ENCODE peak calls at places on chromosomes 12 and 14, in seven cellular contexts. L is fibroblast of the aortic adventitia, A is dorsolateral prefrontal cortex, U is AG04450, V is foreskin fibroblast, X is colonic mucosa, F is thoracic aorta. M is an unnamed sample.
A peak's percentile ranks its signal among the peaks of the same experiment; 100 is the strongest.

GRCh38 chr12:86496595-86496994 is 240.4 kb upstream of the MGAT4C start:
- DNase-seq in L (no peak), A (no peak), U (no peak), V (no peak), X (no peak), F (no peak), M (no peak)

GRCh38 chr12:117227000-117227653 is 36.9 kb upstream of the FBXO21 start:
- DNase-seq in L (no peak), A (no peak), U (no peak), V (no peak), X (no peak), F (no peak), M (no peak)

GRCh38 chr14:86505808-86506207 is 975.9 kb downstream of the FLRT2 start:
- DNase-seq in L (no peak), A (no peak), U (no peak), V (no peak), X (no peak), F (no peak), M (no peak)

GRCh38 chr12:19643635-19644034 is 204.3 kb downstream of the AEBP2 start:
- DNase-seq in L (peak; percentile 78), A (no peak), U (no peak), V (peak; percentile 26), X (no peak), F (no peak), M (peak; percentile 72)

GRCh38 chr12:124370851-124371250 is 76.0 kb downstream of the RFLNA start:
- DNase-seq in L (no peak), A (no peak), U (no peak), V (no peak), X (no peak), F (no peak), M (no peak)

GRCh38 chr12:54140958-54141388 is 47.8 kb downstream of the SMUG1 start:
- DNase-seq in L (peak; percentile 65), A (no peak), U (no peak), V (no peak), X (no peak), F (no peak), M (peak; percentile 24)

GRCh38 chr12:127785535-127785934 is 481.4 kb upstream of the TMEM132C start:
- DNase-seq in L (peak; percentile 89), A (peak; percentile 48), U (no peak), V (peak; percentile 2), X (no peak), F (no peak), M (peak; percentile 56)

GRCh38 chr12:82695531-82695930 is 8.8 kb downstream of the TMTC2 start:
- DNase-seq in L (no peak), A (no peak), U (no peak), V (no peak), X (no peak), F (no peak), M (peak; percentile 2)

GRCh38 chr12:68177562-68177961 is 18.0 kb upstream of the IFNG start:
- DNase-seq in L (no peak), A (no peak), U (no peak), V (no peak), X (no peak), F (no peak), M (no peak)

GRCh38 chr12:96500686-96501085 is 11.3 kb downstream of the CFAP54 start:
- DNase-seq in L (peak; percentile 68), A (no peak), U (no peak), V (no peak), X (no peak), F (no peak), M (peak; percentile 51)

GRCh38 chr12:1374296-1374695 is 220.1 kb downstream of the FBXL14 start:
- DNase-seq in L (peak; percentile 85), A (no peak), U (no peak), V (no peak), X (no peak), F (no peak), M (no peak)

GRCh38 chr14:95285566-95285965 is 34.1 kb downstream of the CLMN start:
- DNase-seq in L (no peak), A (no peak), U (no peak), V (no peak), X (no peak), F (no peak), M (no peak)

GRCh38 chr14:92651793-92652382 is 96.5 kb downstream of the LGMN start:
- DNase-seq in L (no peak), A (no peak), U (no peak), V (no peak), X (peak; percentile 48), F (no peak), M (no peak)

GRCh38 chr14:96479435-96480146 is 22.6 kb upstream of the PAPOLA start:
- DNase-seq in L (no peak), A (no peak), U (no peak), V (no peak), X (no peak), F (no peak), M (peak; percentile 50)

GRCh38 chr12:104856548-104856947 is 101.5 kb downstream of the SLC41A2 start:
- DNase-seq in L (no peak), A (no peak), U (no peak), V (no peak), X (no peak), F (no peak), M (no peak)

GRCh38 chr14:30569216-30569902 is 10.4 kb downstream of the G2E3 start:
- DNase-seq in L (peak; percentile 49), A (no peak), U (no peak), V (no peak), X (no peak), F (no peak), M (no peak)

GRCh38 chr14:66782853-66783252 is 274.9 kb downstream of the GPHN start:
- DNase-seq in L (no peak), A (no peak), U (no peak), V (no peak), X (no peak), F (no peak), M (no peak)
- TF ChIP-seq CTCF in L (no peak), A (no peak), U (no peak), V (no peak), X (no peak), F (no peak), M (no peak)

DNA sequence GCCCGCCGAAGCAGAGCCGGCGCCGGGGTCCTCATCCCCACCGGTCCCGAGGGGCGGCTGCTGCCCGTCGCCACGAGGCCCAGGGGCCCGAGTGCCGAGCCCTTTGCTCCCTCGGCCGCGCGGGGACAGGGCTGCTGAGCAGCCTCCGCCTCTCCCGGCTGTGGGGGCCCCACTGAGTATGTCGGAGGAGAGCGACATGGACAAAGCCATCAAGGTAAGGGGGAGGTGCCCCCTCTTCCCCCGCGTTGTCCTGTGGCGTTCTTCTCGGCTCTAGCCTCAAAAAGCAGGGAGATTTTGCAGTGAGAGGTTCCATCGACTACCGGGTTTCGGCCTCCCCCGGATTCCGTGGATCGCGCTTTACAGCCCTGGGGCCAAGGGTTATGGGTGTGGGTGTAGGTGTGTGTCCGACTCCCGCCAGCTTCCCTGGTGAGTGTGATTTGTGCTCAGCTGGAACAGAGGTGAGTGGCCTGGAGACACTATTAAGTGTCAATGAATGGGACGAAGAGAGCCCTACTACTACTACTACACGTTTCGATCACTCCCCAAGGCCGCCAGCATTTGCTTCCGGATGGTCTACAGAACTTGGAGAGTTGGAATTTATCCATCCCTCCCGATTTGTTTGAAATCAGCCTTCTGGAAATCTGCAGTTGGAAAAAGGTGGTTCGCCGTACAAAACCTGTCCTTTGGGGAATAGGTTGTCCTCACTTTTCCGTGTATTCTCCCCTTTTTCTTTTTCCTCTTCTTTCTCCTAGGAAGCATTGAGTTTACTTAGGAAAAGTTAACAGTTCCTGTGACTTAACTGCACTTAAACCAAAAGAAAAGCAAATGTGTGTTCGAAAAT is 748 bp downstream of the MAPKAPK5 start:
- DNase-seq in L (peak; percentile 13), A (peak; percentile 20), U (no peak), V (peak; percentile 13), X (peak; percentile 77), F (no peak), M (peak; percentile 10)
- H3K4me3 ChIP-seq in L (peak overlapping the region; percentile 98), A (peak overlapping the region; percentile 98), U (peak overlapping the region; percentile 98), V (peak overlapping the region; percentile 93), X (peak overlapping the region; percentile 98), F (peak overlapping the region; percentile 94), M (peak overlapping the region; percentile 90)

GRCh38 chr12:49843411-49843810 is 505 bp upstream of the BCDIN3D start:
- DNase-seq in L (no peak), A (no peak), U (no peak), V (no peak), X (no peak), F (no peak), M (no peak)

GRCh38 chr12:49843871-49844437 is 1.0 kb upstream of the BCDIN3D start:
- DNase-seq in L (peak; percentile 30), A (no peak), U (no peak), V (no peak), X (no peak), F (no peak), M (no peak)

GRCh38 chr12:49842519-49843352 is at the start of gene BCDIN3D:
- DNase-seq in L (peak; percentile 91), A (peak; percentile 91), U (peak; percentile 65), V (peak; percentile 90), X (peak; percentile 95), F (peak; percentile 77), M (peak; percentile 94)

DNA sequence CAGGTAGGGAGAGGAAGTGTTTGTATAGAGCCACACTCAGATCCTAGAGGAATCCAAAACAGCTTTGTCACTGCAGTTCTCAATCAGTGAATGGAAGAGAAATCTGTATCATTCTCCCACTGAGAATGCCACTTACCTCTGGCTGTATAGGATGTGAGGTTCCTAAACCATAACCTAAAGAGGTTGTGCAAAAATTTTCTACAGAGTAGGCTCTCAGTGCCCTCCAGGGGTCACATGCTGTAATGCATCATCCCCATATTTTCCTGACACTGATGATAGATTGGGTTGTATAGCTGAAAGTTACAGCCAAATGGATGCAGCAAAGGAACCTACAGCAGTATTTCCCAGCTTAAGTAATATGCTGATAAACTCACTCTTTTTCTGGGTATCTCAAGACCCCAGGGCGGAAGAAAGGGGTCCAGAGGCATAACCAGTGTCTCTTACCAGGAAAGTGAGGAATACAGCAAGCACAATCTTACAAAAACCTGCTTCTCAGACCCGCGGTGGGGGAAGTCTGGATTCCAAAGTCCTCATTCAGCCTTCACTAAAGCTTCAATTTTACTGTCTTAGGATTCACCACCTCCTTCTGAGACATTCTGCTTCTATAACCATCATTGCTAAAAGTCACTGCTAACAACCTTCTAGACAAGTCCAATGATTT is 3.8 kb downstream of the BCDIN3D start:
- DNase-seq in L (peak; percentile 69), A (no peak), U (no peak), V (peak; percentile 39), X (no peak), F (no peak), M (peak; percentile 59)
- TF ChIP-seq CTCF in L (peak; percentile 76), A (peak; percentile 47), U (peak; percentile 68), V (peak; percentile 69), X (peak; percentile 54), F (peak; percentile 51), M (peak; percentile 78)

GRCh38 chr12:9115731-9116689 is at the start of gene A2M:
- DNase-seq in L (peak; percentile 8), A (no peak), U (no peak), V (no peak), X (no peak), F (peak; percentile 38), M (peak; percentile 80)

GRCh38 chr12:9113296-9113986 is 2.3 kb downstream of the A2M start:
- DNase-seq in L (no peak), A (no peak), U (no peak), V (no peak), X (no peak), F (no peak), M (no peak)

GRCh38 chr12:9112076-9112853 is 3.5 kb downstream of the A2M start:
- DNase-seq in L (no peak), A (no peak), U (no peak), V (no peak), X (no peak), F (no peak), M (no peak)

GRCh38 chr12:9114946-9115345 is 773 bp downstream of the A2M start:
- DNase-seq in L (no peak), A (no peak), U (no peak), V (no peak), X (no peak), F (no peak), M (no peak)

GRCh38 chr12:9113987-9114309 is 1.8 kb downstream of the A2M start:
- DNase-seq in L (no peak), A (no peak), U (no peak), V (no peak), X (no peak), F (no peak), M (no peak)
- H3K4me3 ChIP-seq in L (no peak overlapping the region), A (peak overlapping the region; percentile 40), U (no peak overlapping the region), V (no peak overlapping the region), X (peak overlapping the region; percentile 21), F (peak overlapping the region; percentile 66), M (no peak overlapping the region)

M was measured in fibroblast of villous mesenchyme.